ENCODE peak calls at places on chromosomes 6 and 20, in seven cellular contexts. One of them, this sample, is unnamed.

GRCh38 chr20:47870475-47870874 is 85.2 kb upstream of the SULF2 start:
- DNase-seq in activated T-cell treated with anti-CD3 and anti-CD28 coated beads, Interleukin-2, amount 50 U/mL, for 48 hours: no peak
- DNase-seq in amygdala: no peak
- DNase-seq in Calu3: no peak
- DNase-seq in naive thymus-derived CD8-positive, alpha-beta T cell: no peak
- DNase-seq in T-helper 2 cell: no peak
- DNase-seq in HCEC 1CT: no peak
- DNase-seq in this sample: no peak

GRCh38 chr20:63067721-63068560 is 61.2 kb upstream of the BHLHE23 start:
- DNase-seq in activated T-cell treated with anti-CD3 and anti-CD28 coated beads, Interleukin-2, amount 50 U/mL, for 48 hours: no peak
- DNase-seq in amygdala: no peak
- DNase-seq in Calu3: no peak
- DNase-seq in naive thymus-derived CD8-positive, alpha-beta T cell: no peak
- DNase-seq in T-helper 2 cell: no peak
- DNase-seq in HCEC 1CT: no peak
- DNase-seq in this sample: no peak

GRCh38 chr6:139828751-139829519 is 454.5 kb upstream of the CITED2 start:
- DNase-seq in activated T-cell treated with anti-CD3 and anti-CD28 coated beads, Interleukin-2, amount 50 U/mL, for 48 hours: no peak
- DNase-seq in amygdala: no peak
- DNase-seq in Calu3: no peak
- DNase-seq in naive thymus-derived CD8-positive, alpha-beta T cell: no peak
- DNase-seq in T-helper 2 cell: no peak
- DNase-seq in HCEC 1CT: no peak
- DNase-seq in this sample: no peak

GRCh38 chr20:37598101-37598530 is 70.4 kb upstream of the BLCAP start:
- DNase-seq in activated T-cell treated with anti-CD3 and anti-CD28 coated beads, Interleukin-2, amount 50 U/mL, for 48 hours: no peak
- DNase-seq in amygdala: no peak
- DNase-seq in Calu3: no peak
- DNase-seq in naive thymus-derived CD8-positive, alpha-beta T cell: no peak
- DNase-seq in T-helper 2 cell: no peak
- DNase-seq in HCEC 1CT: no peak
- DNase-seq in this sample: peak

GRCh38 chr20:50330504-50331313 is 140.1 kb downstream of the CEBPB start:
- DNase-seq in activated T-cell treated with anti-CD3 and anti-CD28 coated beads, Interleukin-2, amount 50 U/mL, for 48 hours: no peak
- DNase-seq in amygdala: no peak
- DNase-seq in Calu3: peak
- DNase-seq in naive thymus-derived CD8-positive, alpha-beta T cell: no peak
- DNase-seq in T-helper 2 cell: no peak
- DNase-seq in HCEC 1CT: no peak
- DNase-seq in this sample: no peak

GRCh38 chr6:81534934-81535465 is 217.5 kb downstream of the TENT5A start:
- DNase-seq in activated T-cell treated with anti-CD3 and anti-CD28 coated beads, Interleukin-2, amount 50 U/mL, for 48 hours: no peak
- DNase-seq in amygdala: no peak
- DNase-seq in Calu3: no peak
- DNase-seq in naive thymus-derived CD8-positive, alpha-beta T cell: no peak
- DNase-seq in T-helper 2 cell: no peak
- DNase-seq in HCEC 1CT: no peak
- DNase-seq in this sample: peak

GRCh38 chr20:2767768-2768631 is 32.4 kb downstream of the CPXM1 start:
- DNase-seq in activated T-cell treated with anti-CD3 and anti-CD28 coated beads, Interleukin-2, amount 50 U/mL, for 48 hours: no peak
- DNase-seq in amygdala: no peak
- DNase-seq in Calu3: peak
- DNase-seq in naive thymus-derived CD8-positive, alpha-beta T cell: no peak
- DNase-seq in T-helper 2 cell: no peak
- DNase-seq in HCEC 1CT: no peak
- DNase-seq in this sample: no peak

GRCh38 chr20:35327074-35327976 is 35.1 kb upstream of the FAM83C start:
- DNase-seq in activated T-cell treated with anti-CD3 and anti-CD28 coated beads, Interleukin-2, amount 50 U/mL, for 48 hours: no peak
- DNase-seq in amygdala: no peak
- DNase-seq in Calu3: peak
- DNase-seq in naive thymus-derived CD8-positive, alpha-beta T cell: no peak
- DNase-seq in T-helper 2 cell: no peak
- DNase-seq in HCEC 1CT: peak
- DNase-seq in this sample: no peak

GRCh38 chr20:48716086-48716485 is 111.7 kb downstream of the PREX1 start:
- DNase-seq in activated T-cell treated with anti-CD3 and anti-CD28 coated beads, Interleukin-2, amount 50 U/mL, for 48 hours: peak
- DNase-seq in amygdala: no peak
- DNase-seq in Calu3: no peak
- DNase-seq in naive thymus-derived CD8-positive, alpha-beta T cell: peak
- DNase-seq in T-helper 2 cell: peak
- DNase-seq in HCEC 1CT: no peak
- DNase-seq in this sample: no peak

GRCh38 chr20:59123677-59124060 is 40.0 kb upstream of the ZNF831 start:
- DNase-seq in activated T-cell treated with anti-CD3 and anti-CD28 coated beads, Interleukin-2, amount 50 U/mL, for 48 hours: no peak
- DNase-seq in amygdala: no peak
- DNase-seq in Calu3: no peak
- DNase-seq in naive thymus-derived CD8-positive, alpha-beta T cell: no peak
- DNase-seq in T-helper 2 cell: no peak
- DNase-seq in HCEC 1CT: no peak
- DNase-seq in this sample: peak

GRCh38 chr6:10256113-10256690 is 158.7 kb downstream of the TFAP2A start:
- DNase-seq in activated T-cell treated with anti-CD3 and anti-CD28 coated beads, Interleukin-2, amount 50 U/mL, for 48 hours: no peak
- DNase-seq in amygdala: no peak
- DNase-seq in Calu3: peak
- DNase-seq in naive thymus-derived CD8-positive, alpha-beta T cell: no peak
- DNase-seq in T-helper 2 cell: no peak
- DNase-seq in HCEC 1CT: peak
- DNase-seq in this sample: peak

GRCh38 chr20:7622399-7622961 is 317.8 kb downstream of the HAO1 start:
- DNase-seq in activated T-cell treated with anti-CD3 and anti-CD28 coated beads, Interleukin-2, amount 50 U/mL, for 48 hours: no peak
- DNase-seq in amygdala: no peak
- DNase-seq in Calu3: no peak
- DNase-seq in naive thymus-derived CD8-positive, alpha-beta T cell: no peak
- DNase-seq in T-helper 2 cell: no peak
- DNase-seq in HCEC 1CT: no peak
- DNase-seq in this sample: no peak

GRCh38 chr6:155498370-155498769 is 42.7 kb upstream of the NOX3 start:
- DNase-seq in activated T-cell treated with anti-CD3 and anti-CD28 coated beads, Interleukin-2, amount 50 U/mL, for 48 hours: no peak
- DNase-seq in amygdala: no peak
- DNase-seq in Calu3: no peak
- DNase-seq in naive thymus-derived CD8-positive, alpha-beta T cell: no peak
- DNase-seq in T-helper 2 cell: no peak
- DNase-seq in HCEC 1CT: peak
- DNase-seq in this sample: no peak

GRCh38 chr6:136225496-136225895 is 24.6 kb downstream of the MTFR2 start:
- DNase-seq in activated T-cell treated with anti-CD3 and anti-CD28 coated beads, Interleukin-2, amount 50 U/mL, for 48 hours: peak
- DNase-seq in amygdala: no peak
- DNase-seq in Calu3: no peak
- DNase-seq in naive thymus-derived CD8-positive, alpha-beta T cell: no peak
- DNase-seq in T-helper 2 cell: no peak
- DNase-seq in HCEC 1CT: peak
- DNase-seq in this sample: peak

GRCh38 chr20:33672426-33673114 is 1.7 kb downstream of the NECAB3 start:
- DNase-seq in activated T-cell treated with anti-CD3 and anti-CD28 coated beads, Interleukin-2, amount 50 U/mL, for 48 hours: no peak
- DNase-seq in amygdala: no peak
- DNase-seq in Calu3: no peak
- DNase-seq in naive thymus-derived CD8-positive, alpha-beta T cell: no peak
- DNase-seq in T-helper 2 cell: no peak
- DNase-seq in HCEC 1CT: no peak
- DNase-seq in this sample: peak

GRCh38 chr6:14676084-14676483 is 558.5 kb downstream of the CD83 start:
- DNase-seq in activated T-cell treated with anti-CD3 and anti-CD28 coated beads, Interleukin-2, amount 50 U/mL, for 48 hours: peak
- DNase-seq in amygdala: no peak
- DNase-seq in Calu3: no peak
- DNase-seq in naive thymus-derived CD8-positive, alpha-beta T cell: no peak
- DNase-seq in T-helper 2 cell: no peak
- DNase-seq in HCEC 1CT: peak
- DNase-seq in this sample: no peak

GRCh38 chr6:125812394-125813231 is 21.9 kb downstream of the NCOA7 start:
- DNase-seq in activated T-cell treated with anti-CD3 and anti-CD28 coated beads, Interleukin-2, amount 50 U/mL, for 48 hours: no peak
- DNase-seq in amygdala: no peak
- DNase-seq in Calu3: no peak
- DNase-seq in naive thymus-derived CD8-positive, alpha-beta T cell: no peak
- DNase-seq in T-helper 2 cell: no peak
- DNase-seq in HCEC 1CT: peak
- DNase-seq in this sample: no peak

GRCh38 chr20:19692100-19692499 is 66.0 kb upstream of the RIN2 start:
- DNase-seq in activated T-cell treated with anti-CD3 and anti-CD28 coated beads, Interleukin-2, amount 50 U/mL, for 48 hours: no peak
- DNase-seq in amygdala: no peak
- DNase-seq in Calu3: no peak
- DNase-seq in naive thymus-derived CD8-positive, alpha-beta T cell: no peak
- DNase-seq in T-helper 2 cell: no peak
- DNase-seq in HCEC 1CT: peak
- DNase-seq in this sample: no peak

GRCh38 chr20:63486300-63486855 is 12.5 kb downstream of the EEF1A2 start:
- DNase-seq in activated T-cell treated with anti-CD3 and anti-CD28 coated beads, Interleukin-2, amount 50 U/mL, for 48 hours: no peak
- DNase-seq in amygdala: no peak
- DNase-seq in Calu3: no peak
- DNase-seq in naive thymus-derived CD8-positive, alpha-beta T cell: no peak
- DNase-seq in T-helper 2 cell: no peak
- DNase-seq in HCEC 1CT: no peak
- DNase-seq in this sample: no peak

GRCh38 chr20:16368645-16369292 is 204.5 kb downstream of the KIF16B start:
- DNase-seq in activated T-cell treated with anti-CD3 and anti-CD28 coated beads, Interleukin-2, amount 50 U/mL, for 48 hours: no peak
- DNase-seq in amygdala: no peak
- DNase-seq in Calu3: no peak
- DNase-seq in naive thymus-derived CD8-positive, alpha-beta T cell: no peak
- DNase-seq in T-helper 2 cell: no peak
- DNase-seq in HCEC 1CT: peak
- DNase-seq in this sample: no peak

GRCh38 chr6:27617046-27617687 is 144.3 kb upstream of the ZNF184 start:
- DNase-seq in activated T-cell treated with anti-CD3 and anti-CD28 coated beads, Interleukin-2, amount 50 U/mL, for 48 hours: no peak
- DNase-seq in amygdala: no peak
- DNase-seq in Calu3: no peak
- DNase-seq in naive thymus-derived CD8-positive, alpha-beta T cell: no peak
- DNase-seq in T-helper 2 cell: no peak
- DNase-seq in HCEC 1CT: peak
- DNase-seq in this sample: peak

GRCh38 chr20:51093240-51093763 is 70.4 kb upstream of the KCNG1 start:
- DNase-seq in activated T-cell treated with anti-CD3 and anti-CD28 coated beads, Interleukin-2, amount 50 U/mL, for 48 hours: no peak
- DNase-seq in amygdala: no peak
- DNase-seq in Calu3: no peak
- DNase-seq in naive thymus-derived CD8-positive, alpha-beta T cell: no peak
- DNase-seq in T-helper 2 cell: no peak
- DNase-seq in HCEC 1CT: no peak
- DNase-seq in this sample: no peak

GRCh38 chr6:63272397-63272796 is 47.4 kb downstream of the LGSN start:
- DNase-seq in activated T-cell treated with anti-CD3 and anti-CD28 coated beads, Interleukin-2, amount 50 U/mL, for 48 hours: no peak
- DNase-seq in amygdala: no peak
- DNase-seq in Calu3: peak
- DNase-seq in naive thymus-derived CD8-positive, alpha-beta T cell: no peak
- DNase-seq in T-helper 2 cell: no peak
- DNase-seq in HCEC 1CT: peak
- DNase-seq in this sample: peak

GRCh38 chr20:11144114-11144513 is 470.3 kb upstream of the JAG1 start:
- DNase-seq in activated T-cell treated with anti-CD3 and anti-CD28 coated beads, Interleukin-2, amount 50 U/mL, for 48 hours: no peak
- DNase-seq in amygdala: no peak
- DNase-seq in Calu3: no peak
- DNase-seq in naive thymus-derived CD8-positive, alpha-beta T cell: no peak
- DNase-seq in T-helper 2 cell: no peak
- DNase-seq in HCEC 1CT: peak
- DNase-seq in this sample: no peak